ENCODE peak calls at places on chromosomes 4 and X, in eight cellular contexts. X is stimulated activated CD8-positive, alpha-beta memory T cell treated with anti-CD3 and anti-CD28 coated beads, Interleukin-4, amount 100 ng/mL, for 1 hour; R is HS-27A; J is breast epithelium; U is transverse colon; M is stimulated activated naive CD8-positive, alpha-beta T cell treated with anti-CD3 and anti-CD28 coated beads, Interleukin-15, Interleukin-2, amounts not matched to agents 100 U/mL and 50 U/mL, for 24 hours; E is CD8-positive, alpha-beta memory T cell; Y is activated naive CD4-positive, alpha-beta T cell treated with anti-CD3 and anti-CD28 coated beads, Interleukin-2, amount 50 U/mL, for 16 hours. Z is an unnamed sample.

GRCh38 chr4:24915121-24915922 is 2.5 kb upstream of the CCDC149 start:
- DNase-seq in M (no peak), J (peak; percentile 20), X (no peak), R (no peak), E (no peak), Y (no peak), U (no peak), Z (no peak)

GRCh38 chr4:85995361-85995760 is 364.5 kb downstream of the MAPK10 start:
- DNase-seq in Y (no peak), E (no peak), J (no peak), R (no peak), U (no peak), X (no peak), M (no peak), Z (no peak)

GRCh38 chrX:105658136-105658535 is 164.2 kb upstream of the NRK start:
- DNase-seq in J (no peak), M (no peak), X (no peak), R (peak; percentile 22), U (no peak), E (no peak), Y (no peak), Z (peak; percentile 47)

GRCh38 chr4:185215261-185215660 is 5.9 kb downstream of the SNX25 start:
- DNase-seq in R (no peak), E (no peak), X (no peak), U (no peak), M (no peak), Y (no peak), J (no peak), Z (no peak)

GRCh38 chr4:144489831-144490230 is 156.1 kb upstream of the HHIP start:
- DNase-seq in R (no peak), M (no peak), Y (no peak), J (no peak), U (no peak), X (no peak), E (no peak), Z (no peak)

GRCh38 chrX:31331928-31332327 is 260.1 kb upstream of the FTHL17 start:
- DNase-seq in R (no peak), M (no peak), J (no peak), Y (no peak), U (no peak), E (no peak), X (no peak), Z (no peak)

GRCh38 chr4:83009529-83009928 is 1.1 kb downstream of the LIN54 start:
- DNase-seq in M (no peak), J (no peak), E (no peak), X (no peak), R (no peak), Y (no peak), U (no peak), Z (no peak)

GRCh38 chr4:25234390-25235367 is 846 bp downstream of the PI4K2B start:
- DNase-seq in U (peak; percentile 42), X (peak; percentile 1), M (peak; percentile 50), J (peak; percentile 23), E (peak; percentile 56), R (peak; percentile 68), Y (peak; percentile 22), Z (peak; percentile 77)

GRCh38 chr4:141022221-141022760 is 111.0 kb downstream of the RNF150 start:
- DNase-seq in M (no peak), R (no peak), Y (no peak), X (no peak), J (no peak), E (no peak), U (no peak), Z (no peak)

GRCh38 chrX:96112689-96113088 is 572.0 kb upstream of the DIAPH2 start:
- DNase-seq in J (no peak), R (no peak), Y (no peak), X (no peak), U (no peak), E (no peak), M (no peak), Z (no peak)